ENCODE peak calls at places on chromosomes 12 and 14, in nine cellular contexts. Y is body of pancreas, H is right lobe of liver, A is gastrocnemius medialis, S is GM23338, U is mucosa of descending colon, B is A549, I is HFFc6, J is adrenal gland. K is an unnamed sample.
A peak's percentile ranks its signal among the peaks of the same experiment; 100 is the strongest.

GRCh38 chr12:112891093-112892024 is 15.4 kb upstream of the OAS1 start:
- DNase-seq in S (no peak), B (no peak), A (no peak), U (no peak), Y (peak; percentile 15), I (no peak), H (no peak), J (peak; percentile 79), K (no peak)

GRCh38 chr14:48726080-48726642 is 860.0 kb downstream of the RPS29 start:
- DNase-seq in S (no peak), A (no peak), I (no peak), B (no peak), U (no peak), J (no peak), Y (no peak), H (no peak), K (no peak)

GRCh38 chr14:61525293-61526011 is 169.9 kb upstream of the HIF1A start:
- DNase-seq in U (no peak), J (peak; percentile 82), B (peak; percentile 88), I (peak; percentile 59), A (peak; percentile 71), Y (peak; percentile 83), S (no peak), H (peak; percentile 71), K (no peak)

GRCh38 chr14:104023325-104024055 is 62.0 kb upstream of the ASPG start:
- DNase-seq in I (no peak), U (no peak), H (no peak), Y (no peak), S (no peak), A (no peak), J (no peak), B (no peak), K (no peak)

GRCh38 chr12:92199846-92200576 is 54.4 kb upstream of the BTG1 start:
- DNase-seq in U (no peak), A (no peak), H (no peak), I (no peak), J (no peak), S (no peak), B (no peak), Y (no peak), K (no peak)

GRCh38 chr12:1805441-1806081 is 14.8 kb upstream of the LRTM2 start:
- DNase-seq in I (no peak), A (peak; percentile 85), H (peak; percentile 23), J (no peak), Y (no peak), U (peak; percentile 48), B (no peak), S (no peak), K (no peak)

GRCh38 chr12:109946505-109946904 is 46.4 kb downstream of the TCHP start:
- DNase-seq in J (no peak), Y (peak; percentile 67), H (no peak), S (peak; percentile 81), A (no peak), U (no peak), I (no peak), B (no peak), K (no peak)

GRCh38 chr14:68853749-68854148 is 60.9 kb upstream of the ZFP36L1 start:
- DNase-seq in S (no peak), J (no peak), A (no peak), H (no peak), I (no peak), U (no peak), Y (peak; percentile 50), B (no peak), K (no peak)

GRCh38 chr14:95993768-95994592 is 45.2 kb upstream of the C14orf132 start:
- DNase-seq in H (no peak), Y (peak; percentile 27), B (peak; percentile 52), J (peak; percentile 50), I (peak; percentile 45), A (no peak), U (no peak), S (peak; percentile 92), K (peak; percentile 15)

GRCh38 chr14:36570065-36570464 is 12.3 kb downstream of the NKX2-8 start:
- DNase-seq in B (no peak), Y (no peak), S (no peak), H (no peak), U (no peak), J (no peak), A (no peak), I (no peak), K (no peak)

GRCh38 chr12:42893802-42894201 is 304.3 kb upstream of the PRICKLE1 start:
- DNase-seq in S (no peak), B (no peak), U (no peak), Y (no peak), J (no peak), I (no peak), H (no peak), A (no peak), K (no peak)

GRCh38 chr12:67649165-67650126 is 901 bp downstream of the DYRK2 start:
- DNase-seq in B (no peak), A (peak; percentile 26), S (peak; percentile 32), J (peak; percentile 45), I (no peak), Y (peak; percentile 49), U (peak; percentile 73), H (peak; percentile 42), K (no peak)

GRCh38 chr14:54715244-54715643 is 148.3 kb downstream of the SAMD4A start:
- DNase-seq in I (no peak), S (peak; percentile 29), H (no peak), Y (no peak), J (no peak), A (no peak), U (no peak), B (no peak), K (no peak)
- TF ChIP-seq CTCF in I (peak; percentile 40), S (peak; percentile 15), H (no peak), Y (no peak), J (no peak), A (no peak), U (no peak), B (peak; percentile 5), K (peak; percentile 8)

DNA sequence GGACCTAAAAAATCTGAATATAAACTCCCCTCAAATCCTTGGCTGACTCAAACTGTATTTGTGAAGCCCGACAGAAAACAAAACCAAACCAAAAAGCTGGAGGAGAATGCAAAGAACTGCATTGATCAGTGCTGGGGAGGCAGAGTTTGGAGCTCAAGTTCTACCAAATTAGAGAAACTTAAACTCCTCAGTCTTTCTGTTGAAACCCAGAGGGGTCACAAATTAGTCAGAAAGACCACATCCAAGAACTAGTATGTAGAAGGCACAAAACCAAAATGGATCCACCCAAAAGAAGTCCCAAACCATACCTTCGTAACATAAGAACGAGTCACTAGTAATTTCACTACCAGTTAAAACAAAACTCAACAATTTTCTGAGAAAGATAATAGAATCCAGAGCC is 15.3 kb upstream of the PRKAB1 start:
- DNase-seq in I (no peak), H (no peak), B (no peak), U (no peak), Y (no peak), S (no peak), A (no peak), J (no peak), K (no peak)
- TF ChIP-seq CTCF in I (no peak), H (no peak), B (no peak), U (no peak), Y (no peak), S (no peak), A (no peak), J (no peak), K (no peak)

GRCh38 chr14:32913725-32914124 is 25.0 kb upstream of the NPAS3 start:
- DNase-seq in H (no peak), I (no peak), Y (peak; percentile 20), J (no peak), S (no peak), B (no peak), A (no peak), U (no peak), K (no peak)
- TF ChIP-seq CTCF in H (no peak), I (peak; percentile 47), Y (peak; percentile 46), J (peak; percentile 13), S (no peak), B (no peak), A (no peak), U (no peak), K (no peak)

GRCh38 chr14:93974833-93975232 is 1.5 kb downstream of the ASB2 start:
- DNase-seq in A (peak; percentile 92), B (no peak), Y (no peak), U (peak; percentile 50), J (no peak), H (no peak), S (no peak), I (no peak), K (no peak)

GRCh38 chr14:93974299-93974698 is 2.1 kb downstream of the ASB2 start:
- DNase-seq in A (peak; percentile 81), J (no peak), I (no peak), B (no peak), U (no peak), H (no peak), Y (no peak), S (no peak), K (no peak)

GRCh38 chr14:93976477-93977057 is at the start of gene ASB2:
- DNase-seq in B (no peak), I (no peak), U (peak; percentile 18), Y (no peak), S (no peak), A (peak; percentile 84), J (no peak), H (no peak), K (no peak)

GRCh38 chr14:93977171-93977570 is 801 bp upstream of the ASB2 start:
- DNase-seq in Y (no peak), B (no peak), J (no peak), U (peak; percentile 24), A (no peak), S (no peak), H (no peak), I (no peak), K (no peak)

DNA sequence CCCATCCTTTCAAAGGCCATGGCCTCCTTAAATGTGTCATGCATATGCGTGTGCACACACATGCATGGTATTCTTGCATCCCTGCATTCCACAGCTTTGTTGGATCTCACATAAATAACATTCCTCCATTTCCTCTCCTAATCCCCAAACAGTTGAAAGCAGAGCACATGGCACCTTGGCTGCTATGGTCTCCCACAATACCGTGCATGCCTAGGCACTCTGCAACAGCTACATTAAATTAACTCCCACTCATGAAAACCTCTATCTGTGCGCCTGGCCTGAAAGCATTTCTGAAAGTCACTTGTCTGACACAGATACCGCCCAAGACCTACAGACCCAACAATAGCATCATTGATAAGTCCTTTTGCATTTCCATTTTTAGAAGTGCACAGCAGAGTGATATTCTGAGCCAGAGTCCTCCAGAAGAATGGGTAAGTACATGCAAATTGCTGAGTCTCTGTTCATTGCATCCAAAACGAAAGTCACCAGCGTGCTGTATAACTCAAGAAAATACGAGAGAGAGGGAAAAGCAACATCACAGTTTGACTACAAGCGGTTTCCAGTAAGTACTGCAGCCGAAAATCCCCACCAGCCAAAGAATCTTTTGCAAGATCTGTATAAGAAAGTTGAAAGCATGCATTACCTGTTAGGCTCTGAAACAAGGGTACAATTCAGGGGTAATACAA is 436 bp downstream of the ASB2 start:
- DNase-seq in Y (no peak), A (no peak), J (no peak), S (no peak), B (no peak), H (no peak), I (no peak), U (no peak), K (no peak)
- TF ChIP-seq CTCF in Y (no peak), A (no peak), J (no peak), S (no peak), B (no peak), H (no peak), I (no peak), U (no peak), K (no peak)

DNA sequence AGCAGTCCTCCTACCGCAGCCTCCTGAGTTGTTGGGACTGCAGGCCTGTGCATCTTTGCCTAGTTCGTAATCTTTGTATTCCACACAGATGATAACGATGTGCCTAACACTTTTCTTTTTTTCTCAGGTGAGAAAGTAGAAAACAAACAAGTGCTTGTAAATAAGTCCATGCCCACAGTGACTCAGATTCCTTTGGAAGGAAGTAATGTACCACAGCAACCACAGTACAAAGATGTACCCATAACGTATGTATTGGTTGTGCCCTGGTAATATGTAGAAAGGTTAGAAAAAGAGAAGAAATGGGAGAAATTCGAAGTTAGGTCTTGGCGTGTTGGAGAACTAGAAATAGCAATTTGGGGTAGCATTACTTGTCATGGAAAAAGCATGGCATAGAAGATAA is 101.6 kb downstream of the POLR3B start:
- DNase-seq in A (no peak), U (no peak), S (no peak), H (no peak), Y (no peak), I (no peak), J (no peak), B (no peak), K (no peak)
- TF ChIP-seq CTCF in A (no peak), U (no peak), S (no peak), H (no peak), Y (no peak), I (no peak), J (no peak), B (no peak), K (no peak)

K was measured in AG09319.